ENCODE peak calls at places on chromosome 14, in nine cellular contexts. One of them, this sample, is unnamed.

GRCh38 chr14:67583711-67584644 is 16.1 kb downstream of the PIGH start:
- DNase-seq in EL: peak
- DNase-seq in AG04450: no peak
- DNase-seq in coronary artery: no peak
- DNase-seq in NCI-H510A: peak
- DNase-seq in Caco-2: peak
- DNase-seq in lower leg skin: peak
- DNase-seq in myocyte: peak
- DNase-seq in astrocyte: peak
- DNase-seq in this sample: no peak

GRCh38 chr14:67464377-67464776 is 24.1 kb downstream of the TMEM229B start:
- DNase-seq in lower leg skin: no peak
- DNase-seq in AG04450: no peak
- DNase-seq in coronary artery: no peak
- DNase-seq in NCI-H510A: no peak
- DNase-seq in Caco-2: no peak
- DNase-seq in astrocyte: no peak
- DNase-seq in EL: no peak
- DNase-seq in myocyte: no peak
- DNase-seq in this sample: no peak

GRCh38 chr14:99119554-99119953 is 152.4 kb downstream of the BCL11B start:
- DNase-seq in coronary artery: no peak
- DNase-seq in myocyte: no peak
- DNase-seq in AG04450: no peak
- DNase-seq in EL: no peak
- DNase-seq in Caco-2: no peak
- DNase-seq in NCI-H510A: no peak
- DNase-seq in astrocyte: no peak
- DNase-seq in lower leg skin: peak
- DNase-seq in this sample: no peak

GRCh38 chr14:58428011-58428807 is 690 bp downstream of the KIAA0586 start:
- DNase-seq in lower leg skin: no peak
- DNase-seq in NCI-H510A: peak
- DNase-seq in AG04450: no peak
- DNase-seq in myocyte: peak
- DNase-seq in astrocyte: peak
- DNase-seq in Caco-2: peak
- DNase-seq in coronary artery: no peak
- DNase-seq in EL: peak
- DNase-seq in this sample: no peak

GRCh38 chr14:105025429-105025828 is 4.5 kb upstream of the CDCA4 start:
- DNase-seq in AG04450: no peak
- DNase-seq in astrocyte: no peak
- DNase-seq in Caco-2: no peak
- DNase-seq in EL: no peak
- DNase-seq in lower leg skin: no peak
- DNase-seq in myocyte: no peak
- DNase-seq in coronary artery: no peak
- DNase-seq in NCI-H510A: no peak
- DNase-seq in this sample: no peak

GRCh38 chr14:104382361-104383087 is 197.0 kb upstream of the C14orf180 start:
- DNase-seq in NCI-H510A: no peak
- DNase-seq in AG04450: no peak
- DNase-seq in myocyte: no peak
- DNase-seq in Caco-2: no peak
- DNase-seq in astrocyte: no peak
- DNase-seq in lower leg skin: no peak
- DNase-seq in coronary artery: no peak
- DNase-seq in EL: no peak
- DNase-seq in this sample: peak

GRCh38 chr14:106556665-106557289 is 1030.4 kb downstream of the TMEM121 start:
- DNase-seq in lower leg skin: peak
- DNase-seq in EL: no peak
- DNase-seq in AG04450: no peak
- DNase-seq in myocyte: no peak
- DNase-seq in Caco-2: peak
- DNase-seq in coronary artery: no peak
- DNase-seq in astrocyte: no peak
- DNase-seq in NCI-H510A: no peak
- DNase-seq in this sample: no peak

GRCh38 chr14:22994762-22995275 is 12.5 kb upstream of the AJUBA start:
- DNase-seq in lower leg skin: peak
- DNase-seq in EL: peak
- DNase-seq in NCI-H510A: no peak
- DNase-seq in myocyte: peak
- DNase-seq in AG04450: no peak
- DNase-seq in Caco-2: peak
- DNase-seq in astrocyte: no peak
- DNase-seq in coronary artery: no peak
- DNase-seq in this sample: no peak

GRCh38 chr14:80215081-80215480 is 3.8 kb upstream of the DIO2 start:
- DNase-seq in Caco-2: no peak
- DNase-seq in myocyte: no peak
- DNase-seq in EL: peak
- DNase-seq in coronary artery: no peak
- DNase-seq in astrocyte: no peak
- DNase-seq in lower leg skin: no peak
- DNase-seq in AG04450: no peak
- DNase-seq in NCI-H510A: no peak
- DNase-seq in this sample: no peak

GRCh38 chr14:76136476-76137160 is 15.1 kb upstream of the GPATCH2L start:
- DNase-seq in Caco-2: no peak
- DNase-seq in lower leg skin: no peak
- DNase-seq in astrocyte: no peak
- DNase-seq in coronary artery: no peak
- DNase-seq in AG04450: no peak
- DNase-seq in myocyte: no peak
- DNase-seq in NCI-H510A: no peak
- DNase-seq in EL: no peak
- DNase-seq in this sample: no peak

GRCh38 chr14:49218436-49219092 is 367.6 kb downstream of the RPS29 start:
- DNase-seq in Caco-2: no peak
- DNase-seq in myocyte: no peak
- DNase-seq in NCI-H510A: no peak
- DNase-seq in coronary artery: no peak
- DNase-seq in AG04450: no peak
- DNase-seq in lower leg skin: peak
- DNase-seq in EL: no peak
- DNase-seq in astrocyte: peak
- DNase-seq in this sample: no peak

GRCh38 chr14:76050797-76051392 is 65.3 kb downstream of the IFT43 start:
- DNase-seq in coronary artery: no peak
- DNase-seq in Caco-2: peak
- DNase-seq in EL: peak
- DNase-seq in AG04450: peak
- DNase-seq in myocyte: peak
- DNase-seq in lower leg skin: no peak
- DNase-seq in astrocyte: peak
- DNase-seq in NCI-H510A: no peak
- DNase-seq in this sample: no peak

GRCh38 chr14:91373591-91374245 is 43.9 kb downstream of the CCDC88C start:
- DNase-seq in lower leg skin: no peak
- DNase-seq in EL: no peak
- DNase-seq in Caco-2: no peak
- DNase-seq in coronary artery: no peak
- DNase-seq in NCI-H510A: peak
- DNase-seq in astrocyte: no peak
- DNase-seq in AG04450: no peak
- DNase-seq in myocyte: no peak
- DNase-seq in this sample: no peak

This sample was measured in chondrocyte.